ENCODE peak calls at places on chromosomes 13 and 19, in eight cellular contexts. D is DMS153; O is activated naive CD8-positive, alpha-beta T cell treated with anti-CD3 and anti-CD28 coated beads for 36 hours; S is fibroblast of mammary gland; N is naive thymus-derived CD8-positive, alpha-beta T cell; R is GM18507; K is HEK293T; C is Right ventricle myocardium inferior. T is an unnamed sample.

GRCh38 chr19:794989-795658 is 2.1 kb upstream of the PTBP1 start:
- DNase-seq in N (no peak), K (no peak), R (no peak), C (peak; percentile 69), O (no peak), S (no peak), D (no peak), T (no peak)

GRCh38 chr13:26679411-26679810 is 81.2 kb downstream of the GPR12 start:
- DNase-seq in R (no peak), S (peak; percentile 73), N (no peak), O (no peak), D (no peak), K (no peak), C (no peak), T (no peak)

GRCh38 chr13:111539791-111540446 is 219.5 kb downstream of the TEX29 start:
- DNase-seq in R (no peak), O (no peak), D (no peak), K (no peak), S (no peak), N (no peak), C (no peak), T (no peak)

GRCh38 chr19:39277598-39277997 is 9.4 kb downstream of the IFNL2 start:
- DNase-seq in O (no peak), C (no peak), S (no peak), K (no peak), D (no peak), R (no peak), N (no peak), T (no peak)

GRCh38 chr13:50154697-50155096 is 139.5 kb downstream of the KCNRG start:
- DNase-seq in R (no peak), C (no peak), O (no peak), K (no peak), N (no peak), D (no peak), S (no peak), T (no peak)

GRCh38 chr13:32537580-32538233 is 888 bp downstream of the N4BP2L2 start:
- DNase-seq in S (no peak), K (no peak), R (no peak), D (no peak), C (no peak), O (peak; percentile 39), N (peak; percentile 66), T (peak; percentile 12)

GRCh38 chr13:51298812-51299211 is 40.7 kb upstream of the SERPINE3 start:
- DNase-seq in C (no peak), K (no peak), N (no peak), O (no peak), S (peak; percentile 23), D (no peak), R (no peak), T (no peak)

GRCh38 chr13:75365724-75366173 is 116.2 kb downstream of the TBC1D4 start:
- DNase-seq in N (no peak), S (peak; percentile 83), O (no peak), K (no peak), D (no peak), R (no peak), C (no peak), T (no peak)

GRCh38 chr19:1445932-1446712 is 3.8 kb upstream of the APC2 start:
- DNase-seq in N (no peak), D (no peak), O (peak; percentile 43), S (no peak), K (peak; percentile 56), R (no peak), C (no peak), T (no peak)

GRCh38 chr13:25659091-25659502 is 287.3 kb downstream of the ATP8A2 start:
- DNase-seq in O (no peak), D (peak; percentile 41), R (no peak), N (no peak), C (no peak), S (no peak), K (peak; percentile 9), T (no peak)

GRCh38 chr13:111115841-111116500 is 861 bp downstream of the ARHGEF7 start:
- DNase-seq in D (no peak), O (no peak), K (peak; percentile 31), R (no peak), C (peak; percentile 65), S (peak; percentile 91), N (no peak), T (no peak)

GRCh38 chr13:110333837-110334236 is 26.8 kb downstream of the COL4A2 start:
- DNase-seq in N (no peak), K (no peak), R (no peak), D (no peak), C (no peak), O (no peak), S (no peak), T (no peak)

GRCh38 chr19:11451942-11452813 is 16.7 kb downstream of the PRKCSH start:
- DNase-seq in R (no peak), S (no peak), C (no peak), K (no peak), N (no peak), O (no peak), D (no peak), T (no peak)

GRCh38 chr19:591099-591958 is 1.6 kb downstream of the HCN2 start:
- DNase-seq in K (no peak), N (no peak), C (no peak), S (no peak), D (no peak), O (no peak), R (no peak), T (no peak)

GRCh38 chr19:3108775-3109174 is 14.6 kb downstream of the GNA11 start:
- DNase-seq in N (peak; percentile 84), K (peak; percentile 67), O (peak; percentile 69), C (no peak), S (peak; percentile 57), R (no peak), D (peak; percentile 11), T (peak; percentile 57)

GRCh38 chr19:45234089-45234869 is 10.9 kb downstream of the EXOC3L2 start:
- DNase-seq in N (no peak), C (no peak), R (no peak), S (no peak), O (no peak), K (no peak), D (no peak), T (no peak)

GRCh38 chr19:34667349-34668076 is 9.4 kb downstream of the SCGB2B2 start:
- DNase-seq in K (no peak), O (no peak), S (peak; percentile 15), C (no peak), D (peak; percentile 19), R (no peak), N (no peak), T (no peak)

GRCh38 chr13:94849254-94849653 is 136.9 kb upstream of the SOX21 start:
- DNase-seq in K (no peak), N (no peak), C (no peak), R (no peak), D (no peak), O (no peak), S (no peak), T (no peak)

GRCh38 chr13:114143806-114144605 is 11.6 kb upstream of the RASA3 start:
- DNase-seq in K (peak; percentile 45), D (no peak), R (no peak), O (peak; percentile 72), N (peak; percentile 83), C (peak; percentile 60), S (no peak), T (peak; percentile 31)

GRCh38 chr19:7528522-7529245 is 6.3 kb downstream of the MCOLN1 start:
- DNase-seq in S (no peak), C (no peak), R (no peak), D (no peak), K (no peak), O (no peak), N (no peak), T (no peak)

GRCh38 chr19:34664870-34665269 is 12.1 kb downstream of the SCGB2B2 start:
- DNase-seq in R (no peak), D (no peak), O (no peak), S (no peak), N (no peak), C (no peak), K (no peak), T (no peak)

GRCh38 chr19:34588249-34588648 is 88.7 kb downstream of the SCGB2B2 start:
- DNase-seq in C (no peak), O (no peak), D (no peak), R (no peak), S (no peak), N (no peak), K (no peak), T (no peak)

GRCh38 chr19:58519087-58519354 is 589 bp downstream of the ZBTB45 start:
- DNase-seq in R (no peak), C (peak; percentile 78), O (peak; percentile 62), N (peak; percentile 73), D (peak; percentile 47), S (peak; percentile 71), K (peak; percentile 69), T (peak; percentile 33)

GRCh38 chr13:65309906-65310305 is 1920.2 kb downstream of the PCDH9 start:
- DNase-seq in C (no peak), S (no peak), K (no peak), N (no peak), D (no peak), R (no peak), O (no peak), T (no peak)

GRCh38 chr19:56597696-56598095 is 2.6 kb downstream of the ZNF71 start:
- DNase-seq in S (peak; percentile 35), K (no peak), C (no peak), R (no peak), O (no peak), D (no peak), N (no peak), T (no peak)

T was measured in T follicular helper cell.